ENCODE peak calls at places on chromosome 11, in seven cellular contexts. W is breast epithelium, C is heart right ventricle, X is tibial nerve, D is IMR-90, T is ovary, B is neural progenitor cell. N is an unnamed sample. For H3K9me3, the result is how much of the 10 kb centered on the place peaks cover.

GRCh38 chr11:62444835-62445234 is 26.0 kb downstream of the SCGB1A1 start:
- DNase-seq in W (no peak), C (no peak), X (no peak), D (no peak), T (no peak), B (no peak), N (no peak)

GRCh38 chr11:75233688-75234295 is 6.8 kb upstream of the TPBGL start:
- DNase-seq in W (no peak), C (no peak), X (peak), D (peak), T (no peak), B (peak), N (no peak)

GRCh38 chr11:130762342-130763037 is 153.8 kb downstream of the SNX19 start:
- DNase-seq in W (peak), C (no peak), X (no peak), D (no peak), T (no peak), B (no peak), N (no peak)

GRCh38 chr11:117993988-117994741 is 8.0 kb downstream of the IL10RA start:
- DNase-seq in W (no peak), C (no peak), X (peak), D (no peak), T (no peak), B (no peak), N (no peak)

GRCh38 chr11:6362185-6362867 is 27.9 kb upstream of the SMPD1 start:
- DNase-seq in W (no peak), C (peak), X (no peak), D (no peak), T (no peak), B (no peak), N (peak)

GRCh38 chr11:69636512-69636866 is 4.5 kb upstream of the CCND1 start:
- DNase-seq in W (no peak), C (peak), X (peak), D (peak), T (no peak), B (peak), N (peak)

GRCh38 chr11:60852060-60852638 is 3.6 kb downstream of the PTGDR2 start:
- DNase-seq in W (no peak), C (no peak), X (no peak), D (no peak), T (no peak), B (no peak), N (no peak)

GRCh38 chr11:45021692-45022130 is 71.0 kb upstream of the TP53I11 start:
- DNase-seq in W (peak), C (peak), X (peak), D (peak), T (peak), B (peak), N (peak)

GRCh38 chr11:72741429-72741833 is 10.8 kb downstream of the ARAP1 start:
- DNase-seq in W (no peak), C (no peak), X (no peak), D (no peak), T (no peak), B (peak), N (no peak)

GRCh38 chr11:91871791-91872190 is 352.8 kb upstream of the FAT3 start:
- DNase-seq in W (no peak), C (no peak), X (no peak), D (no peak), T (no peak), B (no peak), N (no peak)

GRCh38 chr11:128181090-128181485 is 406.3 kb downstream of the ETS1 start:
- DNase-seq in W (no peak), C (no peak), X (no peak), D (peak), T (no peak), B (no peak), N (no peak)

GRCh38 chr11:122097419-122098001 is 18.5 kb downstream of the BLID start:
- DNase-seq in W (no peak), C (no peak), X (peak), D (peak), T (peak), B (peak), N (no peak)

GRCh38 chr11:57638005-57638760 is 11.5 kb downstream of the YPEL4 start:
- DNase-seq in W (peak), C (peak), X (no peak), D (peak), T (peak), B (peak), N (peak)

GRCh38 chr11:64107300-64107699 is 58.6 kb downstream of the MACROD1 start:
- DNase-seq in W (no peak), C (no peak), X (no peak), D (no peak), T (no peak), B (no peak), N (no peak)

GRCh38 chr11:62707277-62707771 is at the start of the genes BSCL2 and GNG3:
- DNase-seq in W (no peak), C (no peak), X (no peak), D (no peak), T (peak), B (peak), N (no peak)

GRCh38 chr11:93522448-93522847 is 20.7 kb downstream of the SMCO4 start:
- DNase-seq in W (no peak), C (no peak), X (no peak), D (no peak), T (no peak), B (no peak), N (no peak)

GRCh38 chr11:62030071-62030684 is 62.7 kb upstream of the FTH1 start:
- DNase-seq in W (no peak), C (no peak), X (no peak), D (no peak), T (no peak), B (peak), N (no peak)

GRCh38 chr11:65034423-65034822 is 6.6 kb upstream of the SAC3D1 start:
- DNase-seq in W (no peak), C (no peak), X (no peak), D (no peak), T (no peak), B (no peak), N (no peak)

GRCh38 chr11:42237701-42238235 is 778.3 kb upstream of the LRRC4C start:
- DNase-seq in W (no peak), C (no peak), X (no peak), D (no peak), T (no peak), B (no peak), N (no peak)

GRCh38 chr11:44755553-44756505 is 29.1 kb downstream of the TSPAN18 start:
- DNase-seq in W (no peak), C (peak), X (no peak), D (no peak), T (no peak), B (no peak), N (no peak)

GRCh38 chr11:132453411-132453810 is 1078.9 kb downstream of the OPCML start:
- DNase-seq in W (no peak), C (no peak), X (no peak), D (no peak), T (no peak), B (no peak), N (no peak)

GRCh38 chr11:72085836-72086475 is 5.3 kb downstream of the LRRC51 start:
- DNase-seq in W (no peak), C (no peak), X (no peak), D (no peak), T (no peak), B (no peak), N (no peak)

GRCh38 chr11:911031-911889 is 650 bp upstream of the CHID1 start:
- DNase-seq in W (no peak), C (peak), X (no peak), D (peak), T (peak), B (peak), N (no peak)

GRCh38 chr11:95140397-95141030 is 50.9 kb downstream of the ENDOD1 start:
- DNase-seq in W (no peak), C (no peak), X (no peak), D (peak), T (no peak), B (no peak), N (no peak)

GRCh38 chr11:107018274-107018901 is at the start of gene GUCY1A2:
- DNase-seq in W (no peak), C (peak), X (no peak), D (no peak), T (peak), B (peak), N (no peak)

GRCh38 chr11:16606784-16607674 is 131.4 kb upstream of the C11orf58 start:
- DNase-seq in W (no peak), C (peak), X (no peak), D (peak), T (peak), B (peak), N (peak)

GRCh38 chr11:79942071-79942470 is 501.2 kb upstream of the TENM4 start:
- DNase-seq in W (no peak), C (no peak), X (no peak), D (peak), T (no peak), B (no peak), N (no peak)

GRCh38 chr11:86888164-86888977 is 66.8 kb downstream of the FZD4 start:
- DNase-seq in W (no peak), C (no peak), X (no peak), D (peak), T (no peak), B (no peak), N (no peak)

GRCh38 chr11:27354359-27354965 is 8.6 kb downstream of the CCDC34 start:
- DNase-seq in W (no peak), C (no peak), X (no peak), D (no peak), T (no peak), B (no peak), N (no peak)

GRCh38 chr11:54930930-54931329 is 224.3 kb downstream of the OR4A5 start:
- DNase-seq in W (no peak), C (no peak), X (no peak), D (no peak), T (no peak), B (no peak), N (no peak)
- H3K9me3 ChIP-seq in W (half or more), C (half or more), X (under half), D (under half), T (under half), B (half or more), N (under half)

GRCh38 chr11:110531056-110531756 is 101.5 kb downstream of the FDX1 start:
- DNase-seq in W (no peak), C (no peak), X (peak), D (peak), T (no peak), B (no peak), N (no peak)
- TF ChIP-seq CTCF in W (no peak), C (no peak), X (no peak), D (no peak), T (no peak), B (no peak), N (no peak)

GRCh38 chr11:70712471-70712870 is 314.1 kb downstream of the CTTN start:
- DNase-seq in W (no peak), C (no peak), X (no peak), D (no peak), T (no peak), B (peak), N (no peak)
- H3K9me3 ChIP-seq in W (under half), C (under half), X (under half), D (under half), T (under half), B (under half), N (under half)

DNA sequence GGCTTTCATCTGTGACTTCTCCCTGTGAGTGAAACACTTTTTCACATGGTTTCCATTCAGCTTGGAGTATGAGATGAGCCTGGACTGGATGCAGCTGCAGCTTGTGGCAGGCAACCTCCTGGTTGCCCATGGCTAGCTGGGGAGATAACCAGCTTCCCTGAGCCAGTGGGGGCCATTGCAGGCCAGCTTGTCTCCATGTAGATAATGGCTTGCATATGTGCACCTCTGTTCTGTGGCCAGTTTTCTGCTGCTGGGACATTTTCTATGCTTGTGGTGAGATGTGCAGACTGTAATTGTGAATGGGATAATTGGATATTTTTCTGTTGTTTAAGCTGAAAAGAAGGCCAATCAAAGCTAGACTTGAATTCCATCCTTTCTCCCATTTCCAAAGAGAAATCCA is 38.5 kb downstream of the INSC start:
- DNase-seq in W (no peak), C (no peak), X (no peak), D (no peak), T (no peak), B (no peak), N (no peak)
- TF ChIP-seq CTCF in W (no peak), C (no peak), X (no peak), D (no peak), T (no peak), B (no peak), N (no peak)

GRCh38 chr11:54927704-54928103 is 221.1 kb downstream of the OR4A5 start:
- DNase-seq in W (no peak), C (no peak), X (no peak), D (no peak), T (no peak), B (no peak), N (no peak)
- H3K9me3 ChIP-seq in W (half or more), C (half or more), X (under half), D (under half), T (under half), B (half or more), N (half or more)

GRCh38 chr11:126991596-126991995 is 9.0 kb downstream of the KIRREL3 start:
- DNase-seq in W (no peak), C (no peak), X (no peak), D (peak), T (no peak), B (no peak), N (no peak)

GRCh38 chr11:126989942-126990715 is 10.4 kb downstream of the KIRREL3 start:
- DNase-seq in W (peak), C (peak), X (peak), D (peak), T (peak), B (peak), N (peak)

GRCh38 chr11:126992804-126993111 is 7.8 kb downstream of the KIRREL3 start:
- DNase-seq in W (no peak), C (no peak), X (no peak), D (peak), T (no peak), B (no peak), N (no peak)

GRCh38 chr11:126992065-126992803 is 8.3 kb downstream of the KIRREL3 start:
- DNase-seq in W (no peak), C (no peak), X (no peak), D (peak), T (no peak), B (no peak), N (no peak)

DNA sequence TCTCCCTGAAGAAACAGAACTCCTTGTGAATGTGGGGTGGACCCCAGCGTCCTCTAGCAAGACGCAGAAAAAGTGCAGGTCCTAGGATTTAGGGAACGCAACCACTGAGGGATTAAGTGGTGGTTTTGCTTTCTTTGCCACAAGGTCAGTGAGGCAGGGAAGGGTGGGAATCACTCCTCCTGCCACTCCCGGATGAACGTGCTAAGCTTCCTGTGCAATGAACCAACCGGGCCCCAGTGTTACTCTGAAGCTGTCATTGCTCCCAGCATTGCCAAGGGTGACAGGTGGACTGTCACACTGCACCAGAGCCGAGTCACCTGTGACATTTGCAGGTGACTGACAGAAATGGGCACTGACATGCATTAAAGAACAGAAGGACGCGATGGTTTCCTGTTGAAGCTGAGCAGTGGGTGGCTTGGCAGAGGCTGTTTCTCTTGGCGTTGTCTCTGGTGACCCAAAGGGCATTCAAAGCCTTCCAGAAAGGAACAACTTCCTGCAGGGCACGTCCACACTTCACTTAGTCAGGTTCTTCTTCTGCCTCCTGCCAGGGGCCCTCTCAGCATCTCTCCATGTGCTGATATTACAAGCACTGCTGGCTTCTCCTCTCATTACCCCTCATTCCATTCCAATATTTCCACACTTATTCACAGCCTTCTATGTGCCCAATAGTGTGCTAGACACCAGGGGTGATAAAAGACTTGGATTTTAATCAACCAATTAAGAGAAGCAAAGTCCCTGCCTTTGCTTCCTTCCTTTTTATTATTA is 9.7 kb downstream of the KIRREL3 start:
- DNase-seq in W (no peak), C (no peak), X (no peak), D (peak), T (no peak), B (no peak), N (no peak)
- TF ChIP-seq CTCF in W (peak), C (no peak), X (no peak), D (no peak), T (no peak), B (peak), N (no peak)

DNA sequence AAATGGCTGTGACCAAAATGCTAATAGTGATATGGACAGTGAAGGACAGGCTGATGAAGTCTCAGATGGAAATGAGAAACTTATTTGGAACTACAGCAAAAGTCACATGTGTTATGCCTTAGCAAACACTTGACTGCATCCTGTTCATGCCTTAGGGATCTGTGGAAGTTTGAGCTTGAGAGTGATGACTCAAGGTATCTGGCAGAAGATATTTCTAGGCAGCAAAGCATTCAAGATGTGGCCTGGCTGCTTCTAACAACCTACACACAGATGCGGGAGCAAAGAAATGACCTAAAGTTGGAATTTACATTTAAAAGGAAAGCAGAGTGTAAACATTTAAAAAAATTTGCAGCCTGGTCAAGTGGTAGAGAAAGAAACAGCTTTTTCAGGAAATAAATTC is 28.1 kb upstream of the CD81 start:
- DNase-seq in W (no peak), C (no peak), X (no peak), D (peak), T (no peak), B (no peak), N (no peak)
- H3K9me3 ChIP-seq in W (under half), C (under half), X (under half), D (under half), T (under half), B (under half), N (under half)

DNA sequence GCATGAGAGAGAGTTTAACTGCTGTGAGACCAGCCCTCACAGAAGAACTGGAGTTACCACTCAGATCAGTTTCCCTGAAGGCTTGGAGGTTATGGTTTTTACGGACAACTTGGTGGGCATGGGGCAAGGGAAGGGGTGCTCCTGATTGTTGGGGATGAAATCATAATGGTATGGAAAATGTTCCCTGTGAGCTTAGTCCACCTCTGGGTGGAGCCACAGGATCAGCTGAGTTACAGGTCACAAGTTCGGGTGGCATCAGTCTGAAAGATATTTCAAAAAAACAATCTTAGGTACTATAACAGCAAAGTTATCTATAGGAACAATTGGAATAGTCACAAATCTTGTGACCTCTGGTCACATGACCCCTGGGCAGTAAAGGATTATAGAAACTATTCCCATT is 162.9 kb downstream of the DLG2 start:
- DNase-seq in W (no peak), C (no peak), X (no peak), D (no peak), T (no peak), B (peak), N (no peak)
- TF ChIP-seq CTCF in W (no peak), C (peak), X (no peak), D (no peak), T (no peak), B (peak), N (no peak)